ENCODE peak calls at places on chromosomes 16 and 17, in seven cellular contexts. One of them, this sample, is unnamed.

GRCh38 chr17:31724026-31724425 is 135.0 kb downstream of the COPRS start:
- DNase-seq in Daoy: peak
- DNase-seq in NCI-H1436: no peak
- DNase-seq in activated effector memory CD4-positive, alpha-beta T cell treated with Interleukin-2 at 50 U/mL for 16 hours: no peak
- DNase-seq in sciatic nerve: no peak
- DNase-seq in astrocyte of the hippocampus: peak
- DNase-seq in SHP77: no peak
- DNase-seq in this sample: no peak

GRCh38 chr17:28948873-28949184 is 2.5 kb downstream of the PHF12 start:
- DNase-seq in sciatic nerve: no peak
- DNase-seq in NCI-H1436: no peak
- DNase-seq in Daoy: no peak
- DNase-seq in astrocyte of the hippocampus: no peak
- DNase-seq in SHP77: no peak
- DNase-seq in activated effector memory CD4-positive, alpha-beta T cell treated with Interleukin-2 at 50 U/mL for 16 hours: no peak
- DNase-seq in this sample: no peak

GRCh38 chr17:29619251-29619650 is 3.5 kb downstream of the CORO6 start:
- DNase-seq in sciatic nerve: peak
- DNase-seq in activated effector memory CD4-positive, alpha-beta T cell treated with Interleukin-2 at 50 U/mL for 16 hours: no peak
- DNase-seq in Daoy: peak
- DNase-seq in NCI-H1436: peak
- DNase-seq in SHP77: peak
- DNase-seq in astrocyte of the hippocampus: peak
- DNase-seq in this sample: peak

GRCh38 chr16:14186007-14186953 is 115.2 kb downstream of the MRTFB start:
- DNase-seq in SHP77: peak
- DNase-seq in NCI-H1436: no peak
- DNase-seq in Daoy: peak
- DNase-seq in sciatic nerve: no peak
- DNase-seq in activated effector memory CD4-positive, alpha-beta T cell treated with Interleukin-2 at 50 U/mL for 16 hours: no peak
- DNase-seq in astrocyte of the hippocampus: peak
- DNase-seq in this sample: peak

GRCh38 chr16:10966129-10966528 is 21.8 kb downstream of the CLEC16A start:
- DNase-seq in NCI-H1436: no peak
- DNase-seq in astrocyte of the hippocampus: no peak
- DNase-seq in SHP77: no peak
- DNase-seq in sciatic nerve: no peak
- DNase-seq in Daoy: no peak
- DNase-seq in activated effector memory CD4-positive, alpha-beta T cell treated with Interleukin-2 at 50 U/mL for 16 hours: no peak
- DNase-seq in this sample: no peak

GRCh38 chr16:14369734-14370598 is 260.1 kb downstream of the PARN start:
- DNase-seq in activated effector memory CD4-positive, alpha-beta T cell treated with Interleukin-2 at 50 U/mL for 16 hours: no peak
- DNase-seq in Daoy: no peak
- DNase-seq in sciatic nerve: no peak
- DNase-seq in NCI-H1436: no peak
- DNase-seq in SHP77: no peak
- DNase-seq in astrocyte of the hippocampus: no peak
- DNase-seq in this sample: peak

GRCh38 chr17:72943826-72944689 is 148.4 kb downstream of the SLC39A11 start:
- DNase-seq in NCI-H1436: no peak
- DNase-seq in activated effector memory CD4-positive, alpha-beta T cell treated with Interleukin-2 at 50 U/mL for 16 hours: no peak
- DNase-seq in astrocyte of the hippocampus: no peak
- DNase-seq in SHP77: no peak
- DNase-seq in Daoy: no peak
- DNase-seq in sciatic nerve: no peak
- DNase-seq in this sample: no peak

GRCh38 chr16:75301804-75302203 is 50.4 kb upstream of the BCAR1 start:
- DNase-seq in NCI-H1436: no peak
- DNase-seq in Daoy: no peak
- DNase-seq in activated effector memory CD4-positive, alpha-beta T cell treated with Interleukin-2 at 50 U/mL for 16 hours: no peak
- DNase-seq in SHP77: no peak
- DNase-seq in sciatic nerve: no peak
- DNase-seq in astrocyte of the hippocampus: no peak
- DNase-seq in this sample: no peak

GRCh38 chr16:24686678-24687077 is 42.8 kb upstream of the TNRC6A start:
- DNase-seq in NCI-H1436: no peak
- DNase-seq in activated effector memory CD4-positive, alpha-beta T cell treated with Interleukin-2 at 50 U/mL for 16 hours: no peak
- DNase-seq in astrocyte of the hippocampus: no peak
- DNase-seq in SHP77: no peak
- DNase-seq in sciatic nerve: no peak
- DNase-seq in Daoy: no peak
- DNase-seq in this sample: no peak

GRCh38 chr17:45936610-45937009 is 42.3 kb downstream of the MAPT start:
- DNase-seq in NCI-H1436: peak
- DNase-seq in activated effector memory CD4-positive, alpha-beta T cell treated with Interleukin-2 at 50 U/mL for 16 hours: no peak
- DNase-seq in SHP77: peak
- DNase-seq in sciatic nerve: no peak
- DNase-seq in astrocyte of the hippocampus: no peak
- DNase-seq in Daoy: no peak
- DNase-seq in this sample: no peak

GRCh38 chr17:47850692-47851573 is at the start of gene SP6:
- DNase-seq in sciatic nerve: no peak
- DNase-seq in activated effector memory CD4-positive, alpha-beta T cell treated with Interleukin-2 at 50 U/mL for 16 hours: peak
- DNase-seq in NCI-H1436: peak
- DNase-seq in Daoy: peak
- DNase-seq in SHP77: peak
- DNase-seq in astrocyte of the hippocampus: peak
- DNase-seq in this sample: peak

GRCh38 chr17:55451203-55451641 is 29.6 kb upstream of the MMD start:
- DNase-seq in astrocyte of the hippocampus: no peak
- DNase-seq in SHP77: no peak
- DNase-seq in NCI-H1436: no peak
- DNase-seq in sciatic nerve: no peak
- DNase-seq in activated effector memory CD4-positive, alpha-beta T cell treated with Interleukin-2 at 50 U/mL for 16 hours: no peak
- DNase-seq in Daoy: peak
- DNase-seq in this sample: no peak

GRCh38 chr16:49335828-49336227 is 37.8 kb upstream of the C16orf78 start:
- DNase-seq in activated effector memory CD4-positive, alpha-beta T cell treated with Interleukin-2 at 50 U/mL for 16 hours: no peak
- DNase-seq in astrocyte of the hippocampus: no peak
- DNase-seq in SHP77: no peak
- DNase-seq in Daoy: no peak
- DNase-seq in NCI-H1436: no peak
- DNase-seq in sciatic nerve: no peak
- DNase-seq in this sample: no peak

GRCh38 chr16:49340466-49340865 is 33.1 kb upstream of the C16orf78 start:
- DNase-seq in Daoy: no peak
- DNase-seq in activated effector memory CD4-positive, alpha-beta T cell treated with Interleukin-2 at 50 U/mL for 16 hours: no peak
- DNase-seq in sciatic nerve: no peak
- DNase-seq in astrocyte of the hippocampus: no peak
- DNase-seq in NCI-H1436: no peak
- DNase-seq in SHP77: no peak
- DNase-seq in this sample: no peak

GRCh38 chr17:31385428-31386285 is 5.8 kb upstream of the RAB11FIP4 start:
- DNase-seq in astrocyte of the hippocampus: no peak
- DNase-seq in NCI-H1436: no peak
- DNase-seq in activated effector memory CD4-positive, alpha-beta T cell treated with Interleukin-2 at 50 U/mL for 16 hours: no peak
- DNase-seq in sciatic nerve: no peak
- DNase-seq in Daoy: no peak
- DNase-seq in SHP77: no peak
- DNase-seq in this sample: no peak

GRCh38 chr17:78892520-78892919 is 10.5 kb downstream of the CEP295NL start:
- DNase-seq in SHP77: no peak
- DNase-seq in activated effector memory CD4-positive, alpha-beta T cell treated with Interleukin-2 at 50 U/mL for 16 hours: no peak
- DNase-seq in astrocyte of the hippocampus: no peak
- DNase-seq in NCI-H1436: no peak
- DNase-seq in sciatic nerve: no peak
- DNase-seq in Daoy: no peak
- DNase-seq in this sample: no peak

GRCh38 chr16:86625029-86625428 is 46.7 kb downstream of the FOXL1 start:
- DNase-seq in SHP77: no peak
- DNase-seq in NCI-H1436: no peak
- DNase-seq in sciatic nerve: peak
- DNase-seq in astrocyte of the hippocampus: no peak
- DNase-seq in activated effector memory CD4-positive, alpha-beta T cell treated with Interleukin-2 at 50 U/mL for 16 hours: no peak
- DNase-seq in Daoy: no peak
- DNase-seq in this sample: no peak

GRCh38 chr16:56617212-56618085 is 8.1 kb upstream of the MT1E start:
- DNase-seq in sciatic nerve: peak
- DNase-seq in NCI-H1436: no peak
- DNase-seq in Daoy: no peak
- DNase-seq in SHP77: no peak
- DNase-seq in astrocyte of the hippocampus: peak
- DNase-seq in activated effector memory CD4-positive, alpha-beta T cell treated with Interleukin-2 at 50 U/mL for 16 hours: no peak
- DNase-seq in this sample: peak

GRCh38 chr17:13410874-13411273 is 190.9 kb downstream of the HS3ST3A1 start:
- DNase-seq in SHP77: peak
- DNase-seq in NCI-H1436: no peak
- DNase-seq in activated effector memory CD4-positive, alpha-beta T cell treated with Interleukin-2 at 50 U/mL for 16 hours: no peak
- DNase-seq in sciatic nerve: no peak
- DNase-seq in astrocyte of the hippocampus: no peak
- DNase-seq in Daoy: no peak
- DNase-seq in this sample: no peak

GRCh38 chr17:61478026-61478789 is 26.0 kb downstream of the TBX4 start:
- DNase-seq in Daoy: no peak
- DNase-seq in astrocyte of the hippocampus: no peak
- DNase-seq in NCI-H1436: no peak
- DNase-seq in SHP77: no peak
- DNase-seq in sciatic nerve: no peak
- DNase-seq in activated effector memory CD4-positive, alpha-beta T cell treated with Interleukin-2 at 50 U/mL for 16 hours: no peak
- DNase-seq in this sample: no peak

GRCh38 chr17:31534223-31534888 is 142.9 kb downstream of the RAB11FIP4 start:
- DNase-seq in SHP77: no peak
- DNase-seq in astrocyte of the hippocampus: peak
- DNase-seq in sciatic nerve: no peak
- DNase-seq in NCI-H1436: no peak
- DNase-seq in Daoy: peak
- DNase-seq in activated effector memory CD4-positive, alpha-beta T cell treated with Interleukin-2 at 50 U/mL for 16 hours: no peak
- DNase-seq in this sample: no peak

GRCh38 chr17:17535957-17536356 is 39.8 kb upstream of the RASD1 start:
- DNase-seq in NCI-H1436: no peak
- DNase-seq in activated effector memory CD4-positive, alpha-beta T cell treated with Interleukin-2 at 50 U/mL for 16 hours: no peak
- DNase-seq in SHP77: peak
- DNase-seq in Daoy: no peak
- DNase-seq in sciatic nerve: peak
- DNase-seq in astrocyte of the hippocampus: peak
- DNase-seq in this sample: peak

GRCh38 chr17:7237761-7238417 is 1.4 kb downstream of the PHF23 start:
- DNase-seq in SHP77: peak
- DNase-seq in sciatic nerve: peak
- DNase-seq in Daoy: peak
- DNase-seq in activated effector memory CD4-positive, alpha-beta T cell treated with Interleukin-2 at 50 U/mL for 16 hours: peak
- DNase-seq in NCI-H1436: peak
- DNase-seq in astrocyte of the hippocampus: peak
- DNase-seq in this sample: peak

GRCh38 chr16:84795338-84796053 is 24.3 kb upstream of the CRISPLD2 start:
- DNase-seq in Daoy: peak
- DNase-seq in astrocyte of the hippocampus: no peak
- DNase-seq in activated effector memory CD4-positive, alpha-beta T cell treated with Interleukin-2 at 50 U/mL for 16 hours: no peak
- DNase-seq in NCI-H1436: no peak
- DNase-seq in sciatic nerve: peak
- DNase-seq in SHP77: peak
- DNase-seq in this sample: peak

GRCh38 chr17:38586788-38587187 is 19.0 kb downstream of the SRCIN1 start:
- DNase-seq in sciatic nerve: no peak
- DNase-seq in activated effector memory CD4-positive, alpha-beta T cell treated with Interleukin-2 at 50 U/mL for 16 hours: no peak
- DNase-seq in NCI-H1436: no peak
- DNase-seq in Daoy: no peak
- DNase-seq in astrocyte of the hippocampus: no peak
- DNase-seq in SHP77: no peak
- DNase-seq in this sample: no peak

GRCh38 chr17:42428141-42428944 is 5.3 kb upstream of the CAVIN1 start:
- DNase-seq in astrocyte of the hippocampus: peak
- DNase-seq in sciatic nerve: peak
- DNase-seq in SHP77: peak
- DNase-seq in NCI-H1436: peak
- DNase-seq in activated effector memory CD4-positive, alpha-beta T cell treated with Interleukin-2 at 50 U/mL for 16 hours: no peak
- DNase-seq in Daoy: peak
- DNase-seq in this sample: no peak

GRCh38 chr17:79400989-79401703 is 209.7 kb downstream of the RBFOX3 start:
- DNase-seq in NCI-H1436: peak
- DNase-seq in astrocyte of the hippocampus: peak
- DNase-seq in sciatic nerve: peak
- DNase-seq in Daoy: peak
- DNase-seq in activated effector memory CD4-positive, alpha-beta T cell treated with Interleukin-2 at 50 U/mL for 16 hours: peak
- DNase-seq in SHP77: peak
- DNase-seq in this sample: peak

GRCh38 chr17:56995776-56996175 is 17.8 kb downstream of the SCPEP1 start:
- DNase-seq in activated effector memory CD4-positive, alpha-beta T cell treated with Interleukin-2 at 50 U/mL for 16 hours: no peak
- DNase-seq in astrocyte of the hippocampus: peak
- DNase-seq in NCI-H1436: no peak
- DNase-seq in Daoy: no peak
- DNase-seq in sciatic nerve: no peak
- DNase-seq in SHP77: no peak
- DNase-seq in this sample: no peak

GRCh38 chr16:66935319-66936011 is at the start of gene CES2:
- DNase-seq in Daoy: peak
- DNase-seq in astrocyte of the hippocampus: peak
- DNase-seq in sciatic nerve: no peak
- DNase-seq in SHP77: no peak
- DNase-seq in activated effector memory CD4-positive, alpha-beta T cell treated with Interleukin-2 at 50 U/mL for 16 hours: no peak
- DNase-seq in NCI-H1436: no peak
- DNase-seq in this sample: peak

GRCh38 chr17:43094129-43094834 is 30.9 kb downstream of the BRCA1 start:
- DNase-seq in activated effector memory CD4-positive, alpha-beta T cell treated with Interleukin-2 at 50 U/mL for 16 hours: no peak
- DNase-seq in NCI-H1436: no peak
- DNase-seq in Daoy: no peak
- DNase-seq in astrocyte of the hippocampus: peak
- DNase-seq in SHP77: no peak
- DNase-seq in sciatic nerve: no peak
- DNase-seq in this sample: no peak

GRCh38 chr16:75088934-75089333 is 27.6 kb downstream of the LDHD start:
- DNase-seq in sciatic nerve: no peak
- DNase-seq in NCI-H1436: no peak
- DNase-seq in Daoy: no peak
- DNase-seq in astrocyte of the hippocampus: no peak
- DNase-seq in activated effector memory CD4-positive, alpha-beta T cell treated with Interleukin-2 at 50 U/mL for 16 hours: no peak
- DNase-seq in SHP77: no peak
- DNase-seq in this sample: no peak

GRCh38 chr16:17467923-17468540 is 2.7 kb downstream of the XYLT1 start:
- DNase-seq in NCI-H1436: peak
- DNase-seq in SHP77: peak
- DNase-seq in activated effector memory CD4-positive, alpha-beta T cell treated with Interleukin-2 at 50 U/mL for 16 hours: no peak
- DNase-seq in Daoy: peak
- DNase-seq in sciatic nerve: peak
- DNase-seq in astrocyte of the hippocampus: peak
- DNase-seq in this sample: peak

GRCh38 chr17:32596666-32597065 is 109.9 kb downstream of the CDK5R1 start:
- DNase-seq in SHP77: peak
- DNase-seq in Daoy: peak
- DNase-seq in astrocyte of the hippocampus: peak
- DNase-seq in sciatic nerve: no peak
- DNase-seq in NCI-H1436: no peak
- DNase-seq in activated effector memory CD4-positive, alpha-beta T cell treated with Interleukin-2 at 50 U/mL for 16 hours: no peak
- DNase-seq in this sample: no peak

GRCh38 chr16:84768061-84768797 is 51.6 kb upstream of the CRISPLD2 start:
- DNase-seq in SHP77: no peak
- DNase-seq in Daoy: no peak
- DNase-seq in sciatic nerve: no peak
- DNase-seq in activated effector memory CD4-positive, alpha-beta T cell treated with Interleukin-2 at 50 U/mL for 16 hours: no peak
- DNase-seq in NCI-H1436: no peak
- DNase-seq in astrocyte of the hippocampus: no peak
- DNase-seq in this sample: no peak

GRCh38 chr17:45650601-45651000 is 133.5 kb upstream of the CRHR1 start:
- DNase-seq in NCI-H1436: no peak
- DNase-seq in SHP77: no peak
- DNase-seq in activated effector memory CD4-positive, alpha-beta T cell treated with Interleukin-2 at 50 U/mL for 16 hours: no peak
- DNase-seq in sciatic nerve: no peak
- DNase-seq in astrocyte of the hippocampus: no peak
- DNase-seq in Daoy: peak
- DNase-seq in this sample: no peak

GRCh38 chr16:49679085-49679484 is 176.8 kb downstream of the ZNF423 start:
- DNase-seq in NCI-H1436: no peak
- DNase-seq in SHP77: no peak
- DNase-seq in activated effector memory CD4-positive, alpha-beta T cell treated with Interleukin-2 at 50 U/mL for 16 hours: no peak
- DNase-seq in sciatic nerve: no peak
- DNase-seq in Daoy: no peak
- DNase-seq in astrocyte of the hippocampus: no peak
- DNase-seq in this sample: no peak

GRCh38 chr17:32564325-32564724 is 77.5 kb downstream of the CDK5R1 start:
- DNase-seq in astrocyte of the hippocampus: no peak
- DNase-seq in Daoy: no peak
- DNase-seq in sciatic nerve: no peak
- DNase-seq in activated effector memory CD4-positive, alpha-beta T cell treated with Interleukin-2 at 50 U/mL for 16 hours: no peak
- DNase-seq in SHP77: no peak
- DNase-seq in NCI-H1436: no peak
- DNase-seq in this sample: no peak

GRCh38 chr16:55467898-55468297 is 11.1 kb upstream of the MMP2 start:
- DNase-seq in astrocyte of the hippocampus: no peak
- DNase-seq in NCI-H1436: no peak
- DNase-seq in activated effector memory CD4-positive, alpha-beta T cell treated with Interleukin-2 at 50 U/mL for 16 hours: no peak
- DNase-seq in sciatic nerve: no peak
- DNase-seq in SHP77: no peak
- DNase-seq in Daoy: no peak
- DNase-seq in this sample: no peak